ENCODE peak calls at places on chromosomes 6 and 20, in eight cellular contexts. F is SK-N-SH; A is hepatocyte; X is Peyer's patch; Q is CD8-positive, alpha-beta T cell; E is colonic mucosa; J is neural progenitor cell; Y is tibial artery. Z is an unnamed sample.

GRCh38 chr20:21840991-21841390 is 135.5 kb downstream of the PAX1 start:
- DNase-seq in Y (no peak), J (no peak), X (no peak), Q (no peak), E (no peak), F (no peak), A (no peak), Z (no peak)

GRCh38 chr6:91181416-91181815 is 594.5 kb upstream of the MAP3K7 start:
- DNase-seq in F (no peak), A (no peak), J (no peak), X (no peak), Y (no peak), Q (no peak), E (no peak), Z (no peak)

GRCh38 chr20:45174434-45175364 is at the start of gene PI3:
- DNase-seq in X (peak; percentile 84), Q (no peak), A (peak; percentile 72), F (no peak), Y (no peak), J (no peak), E (peak; percentile 78), Z (peak; percentile 19)

GRCh38 chr6:85747093-85747492 is 104.4 kb upstream of the SYNCRIP start:
- DNase-seq in J (no peak), E (no peak), X (no peak), Y (no peak), Q (no peak), A (no peak), F (no peak), Z (no peak)

GRCh38 chr6:36737043-36737785 is 39.6 kb downstream of the RAB44 start:
- DNase-seq in A (no peak), Y (no peak), E (no peak), J (no peak), X (no peak), Q (no peak), F (no peak), Z (no peak)

GRCh38 chr6:134678436-134678889 is 271.4 kb downstream of the ALDH8A1 start:
- DNase-seq in E (peak; percentile 93), Q (no peak), A (peak; percentile 55), J (no peak), Y (no peak), X (peak; percentile 91), F (no peak), Z (no peak)

GRCh38 chr6:151757506-151757955 is 50.0 kb upstream of the ESR1 start:
- DNase-seq in A (peak; percentile 15), F (no peak), X (no peak), J (no peak), Y (no peak), E (no peak), Q (no peak), Z (no peak)

GRCh38 chr20:35166242-35166830 is 5.5 kb upstream of the PROCR start:
- DNase-seq in A (no peak), X (no peak), Y (peak; percentile 54), E (peak; percentile 23), Q (no peak), F (peak; percentile 80), J (no peak), Z (no peak)

GRCh38 chr6:887583-888235 is 194.8 kb upstream of the EXOC2 start:
- DNase-seq in A (no peak), Q (no peak), X (no peak), F (no peak), Y (no peak), J (no peak), E (no peak), Z (no peak)

GRCh38 chr6:35357671-35358070 is 15.3 kb downstream of the PPARD start:
- DNase-seq in J (no peak), X (no peak), Y (no peak), E (no peak), F (no peak), Q (no peak), A (no peak), Z (no peak)

GRCh38 chr6:35359346-35359743 is 17.0 kb downstream of the PPARD start:
- DNase-seq in E (no peak), Q (no peak), J (no peak), A (no peak), Y (no peak), F (no peak), X (no peak), Z (no peak)

GRCh38 chr6:35354361-35355135 is 12.2 kb downstream of the PPARD start:
- DNase-seq in E (no peak), F (no peak), Y (no peak), A (no peak), J (no peak), Q (no peak), X (no peak), Z (no peak)

GRCh38 chr6:35359744-35360348 is 17.5 kb downstream of the PPARD start:
- DNase-seq in X (no peak), Y (no peak), J (peak; percentile 20), A (no peak), F (no peak), E (no peak), Q (no peak), Z (no peak)

DNA sequence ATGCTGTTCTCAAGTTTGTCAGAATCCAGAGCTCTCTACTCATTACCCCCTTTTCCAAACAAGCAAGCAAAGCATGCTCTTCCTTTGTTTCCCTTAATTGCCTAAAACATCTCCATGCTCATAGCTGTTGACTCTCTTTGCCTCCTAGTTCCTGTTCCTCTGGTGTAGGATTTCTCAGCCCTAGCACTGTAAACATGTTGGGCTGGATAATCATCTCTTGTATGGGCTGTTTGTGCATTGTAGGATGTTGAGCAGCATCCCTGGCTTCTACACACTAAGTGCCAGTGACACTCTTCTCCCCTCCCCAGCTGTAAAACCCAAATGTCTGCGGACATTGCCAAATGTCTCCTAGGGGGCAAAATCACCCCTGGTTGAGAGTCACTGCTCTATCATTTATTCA is 14.0 kb downstream of the PPARD start:
- DNase-seq in E (no peak), A (no peak), Y (no peak), X (no peak), J (no peak), Q (no peak), F (no peak), Z (no peak)
- H3K27ac ChIP-seq in E (no peak overlapping the region), A (no peak overlapping the region), Y (no peak overlapping the region), X (no peak overlapping the region), J (no peak overlapping the region), Q (no peak overlapping the region), F (no peak overlapping the region), Z (no peak overlapping the region)

GRCh38 chr6:30883743-30884520 is at the start of gene DDR1:
- DNase-seq in A (peak; percentile 89), Q (peak; percentile 46), F (peak; percentile 91), E (peak; percentile 86), X (peak; percentile 84), J (peak; percentile 76), Y (peak; percentile 60), Z (peak; percentile 50)

GRCh38 chr6:30883476-30883742 is 910 bp upstream of the DDR1 start:
- DNase-seq in J (no peak), A (no peak), Q (no peak), Y (no peak), F (no peak), E (no peak), X (no peak), Z (no peak)

GRCh38 chr6:30885999-30886896 is 1.9 kb downstream of the DDR1 start:
- DNase-seq in Y (peak; percentile 50), A (peak; percentile 90), Q (no peak), F (peak; percentile 65), E (peak; percentile 74), J (peak; percentile 98), X (peak; percentile 86), Z (no peak)

GRCh38 chr6:30885481-30885998 is 1.2 kb downstream of the DDR1 start:
- DNase-seq in X (peak; percentile 62), Y (no peak), J (peak; percentile 26), F (peak; percentile 12), Q (no peak), A (peak; percentile 77), E (peak; percentile 83), Z (no peak)

GRCh38 chr6:30884521-30885480 is 482 bp downstream of the DDR1 start:
- DNase-seq in Q (no peak), F (peak; percentile 77), A (peak; percentile 70), X (peak; percentile 74), E (peak; percentile 66), J (peak; percentile 76), Y (peak; percentile 50), Z (no peak)
- H3K27ac ChIP-seq in Q (peak overlapping the region; percentile 7), F (peak overlapping the region; percentile 51), A (peak overlapping the region; percentile 100), X (peak overlapping the region; percentile 92), E (peak overlapping the region; percentile 89), J (peak overlapping the region; percentile 91), Y (peak overlapping the region; percentile 93), Z (no peak overlapping the region)

DNA sequence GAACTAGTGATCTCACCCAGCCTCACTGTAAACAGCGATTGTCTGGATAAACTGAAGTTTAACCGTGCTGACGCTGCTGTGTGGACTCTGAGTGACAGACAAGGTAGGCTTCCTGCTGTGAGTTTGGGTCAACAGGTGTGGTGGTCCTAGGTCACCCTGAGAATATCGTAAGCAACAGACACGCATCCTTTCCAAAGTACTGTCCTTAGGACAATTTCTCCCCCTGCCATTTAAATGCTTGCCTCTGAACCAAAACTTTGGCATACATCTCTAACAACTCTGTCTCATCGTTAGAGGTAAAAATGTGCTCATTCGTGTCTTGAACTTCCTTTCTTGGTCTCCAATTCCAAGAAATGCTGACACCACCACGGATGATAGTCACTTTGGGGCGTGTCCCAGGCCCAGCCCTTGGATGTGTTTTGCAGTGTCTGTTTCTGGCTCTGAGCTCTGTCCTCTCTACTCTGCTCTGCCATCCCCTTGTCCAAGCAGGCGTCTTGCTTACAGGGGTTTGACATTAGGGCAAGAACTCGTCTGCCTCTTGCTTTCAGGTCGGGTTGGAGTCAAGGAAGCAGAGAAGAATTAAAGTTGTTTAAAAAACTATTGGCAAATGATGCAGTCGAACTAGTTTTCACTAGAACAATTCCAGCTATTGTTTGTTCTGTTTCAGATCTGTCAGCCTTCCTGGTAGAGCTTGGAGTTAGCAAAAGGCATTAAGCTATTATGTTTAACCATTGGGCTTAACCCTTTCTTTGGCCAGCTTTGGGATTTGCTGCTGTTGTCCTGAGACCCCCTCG is 95.6 kb downstream of the EYA2 start:
- DNase-seq in A (no peak), Q (no peak), E (peak; percentile 40), X (no peak), J (peak; percentile 78), F (no peak), Y (peak; percentile 42), Z (no peak)
- H3K27ac ChIP-seq in A (no peak overlapping the region), Q (no peak overlapping the region), E (peak overlapping the region; percentile 58), X (no peak overlapping the region), J (peak overlapping the region; percentile 71), F (no peak overlapping the region), Y (no peak overlapping the region), Z (no peak overlapping the region)

GRCh38 chr6:15950962-15951569 is 177.8 kb upstream of the MYLIP start:
- DNase-seq in X (no peak), Q (no peak), E (no peak), F (no peak), Y (no peak), A (no peak), J (no peak), Z (no peak)
- H3K27ac ChIP-seq in X (no peak overlapping the region), Q (no peak overlapping the region), E (no peak overlapping the region), F (no peak overlapping the region), Y (no peak overlapping the region), A (no peak overlapping the region), J (no peak overlapping the region), Z (no peak overlapping the region)